ENCODE peak calls at places on chromosomes 16 and 17, in five cellular contexts. A is left cardiac atrium; Q is stimulated activated CD4-positive, alpha-beta T cell treated with anti-CD3 and anti-CD28 coated beads, Interleukin-4, amount 100 ng/mL, for 1 hour; R is activated effector memory CD4-positive, alpha-beta T cell treated with Interleukin-2 at 50 U/mL for 16 hours; P is MG63. M is an unnamed sample.

GRCh38 chr16:88769617-88770458 is 15.2 kb downstream of the PIEZO1 start:
- DNase-seq in P (no peak), Q (peak), R (no peak), A (no peak), M (no peak)

GRCh38 chr17:21213491-21214014 is 408 bp downstream of the TMEM11 start:
- DNase-seq in Q (peak), A (peak), P (peak), R (no peak), M (peak)

GRCh38 chr17:21460358-21460757 is 84.2 kb downstream of the KCNJ12 start:
- DNase-seq in P (no peak), R (no peak), A (no peak), Q (no peak), M (no peak)

GRCh38 chr16:80914379-80915078 is 92.2 kb downstream of the CMC2 start:
- DNase-seq in Q (no peak), P (no peak), A (no peak), R (no peak), M (no peak)

GRCh38 chr16:52624891-52625290 is 77.9 kb upstream of the TOX3 start:
- DNase-seq in Q (no peak), A (no peak), P (no peak), R (no peak), M (no peak)

GRCh38 chr17:50676065-50676975 is 31.4 kb downstream of the ANKRD40 start:
- DNase-seq in P (no peak), A (no peak), Q (no peak), R (no peak), M (no peak)

GRCh38 chr16:57175896-57176295 is 9.9 kb downstream of the PSME3IP1 start:
- DNase-seq in A (no peak), R (no peak), Q (no peak), P (no peak), M (no peak)

GRCh38 chr17:38898812-38899348 is 26.5 kb upstream of the LASP1NB start:
- DNase-seq in R (peak), Q (peak), A (no peak), P (no peak), M (no peak)

GRCh38 chr17:64306850-64307463 is 43.9 kb upstream of the TEX2 start:
- DNase-seq in A (peak), Q (peak), P (peak), R (peak), M (peak)

GRCh38 chr17:8055851-8056231 is 17.0 kb downstream of the ALOX15B start:
- DNase-seq in R (no peak), A (no peak), P (no peak), Q (no peak), M (no peak)

GRCh38 chr16:70574595-70575271 is 51.1 kb downstream of the SF3B3 start:
- DNase-seq in A (no peak), P (no peak), Q (no peak), R (no peak), M (no peak)

GRCh38 chr16:23182206-23182674 is 305 bp upstream of the SCNN1G start:
- DNase-seq in Q (peak), R (peak), P (peak), A (peak), M (peak)

GRCh38 chr17:9999948-10000695 is 95.1 kb upstream of the RCVRN start:
- DNase-seq in Q (no peak), R (no peak), P (no peak), A (no peak), M (no peak)

GRCh38 chr16:15639061-15639568 is 3.8 kb downstream of the MARF1 start:
- DNase-seq in P (no peak), R (no peak), A (no peak), Q (peak), M (no peak)

GRCh38 chr17:6786618-6787017 is 10.6 kb downstream of the FBXO39 start:
- DNase-seq in P (peak), R (no peak), Q (no peak), A (no peak), M (no peak)

GRCh38 chr17:64418506-64419339 is 28.1 kb upstream of the PECAM1 start:
- DNase-seq in A (no peak), P (peak), R (no peak), Q (no peak), M (peak)

M was measured in NCI-H748 treated with DMSO at 0.1 percent for 48 hours.